ENCODE peak calls at places on chromosomes 5 and 9, in four cellular contexts. K, C, J and F are unnamed samples.

GRCh38 chr5:122121782-122122465 is 7.4 kb upstream of the ZNF474 start:
- DNase-seq in C (no peak), J (no peak), K (no peak), F (peak; percentile 50)

GRCh38 chr5:176886336-176887251 is 12.6 kb downstream of the HK3 start:
- DNase-seq in J (no peak), C (no peak), K (peak; percentile 2), F (no peak)

GRCh38 chr9:96241391-96241809 is 60.6 kb downstream of the HSD17B3 start:
- DNase-seq in C (no peak), K (no peak), J (no peak), F (no peak)

GRCh38 chr9:2583308-2584013 is 38.1 kb upstream of the VLDLR start:
- DNase-seq in K (no peak), J (no peak), C (no peak), F (no peak)

GRCh38 chr5:26757941-26758340 is 280.4 kb downstream of the CDH9 start:
- DNase-seq in K (no peak), J (no peak), C (no peak), F (peak; percentile 6)

GRCh38 chr5:102531506-102531905 is 32.7 kb upstream of the SLCO6A1 start:
- DNase-seq in C (peak; percentile 66), J (no peak), K (no peak), F (no peak)

GRCh38 chr5:133482033-133482432 is 130.3 kb downstream of the FSTL4 start:
- DNase-seq in K (no peak), J (no peak), C (no peak), F (no peak)

GRCh38 chr5:55578771-55579170 is 44.0 kb upstream of the PLPP1 start:
- DNase-seq in C (no peak), K (no peak), J (no peak), F (no peak)

GRCh38 chr9:26744362-26744965 is 148.1 kb downstream of the CAAP1 start:
- DNase-seq in K (no peak), C (peak; percentile 71), J (no peak), F (no peak)

GRCh38 chr5:149435015-149435376 is 55.9 kb upstream of the IL17B start:
- DNase-seq in J (no peak), K (no peak), C (no peak), F (no peak)

GRCh38 chr9:21415492-21416267 is 6.8 kb downstream of the IFNA8 start:
- DNase-seq in J (no peak), C (peak; percentile 15), K (no peak), F (peak; percentile 78)

GRCh38 chr5:98106116-98107088 is 667.1 kb upstream of the RGMB start:
- DNase-seq in C (peak; percentile 27), K (no peak), J (no peak), F (no peak)

GRCh38 chr9:33737811-33738606 is 57.4 kb upstream of the PRSS3 start:
- DNase-seq in K (peak; percentile 55), C (peak; percentile 77), J (no peak), F (peak; percentile 22)

GRCh38 chr9:37936965-37937364 is 33.0 kb upstream of the SLC25A51 start:
- DNase-seq in K (no peak), J (no peak), C (peak; percentile 84), F (no peak)

GRCh38 chr9:89619019-89619418 is 14.2 kb downstream of the GADD45G start:
- DNase-seq in K (peak; percentile 26), C (no peak), J (no peak), F (no peak)

GRCh38 chr5:143200781-143201398 is 202.6 kb downstream of the NR3C1 start:
- DNase-seq in C (peak; percentile 77), K (no peak), J (no peak), F (peak; percentile 45)

GRCh38 chr5:150511641-150512367 is 3.9 kb downstream of the NDST1 start:
- DNase-seq in J (no peak), C (peak; percentile 42), K (peak; percentile 46), F (peak; percentile 30)

GRCh38 chr5:90504743-90505142 is 24.6 kb downstream of the LYSMD3 start:
- DNase-seq in K (no peak), C (no peak), J (no peak), F (no peak)

GRCh38 chr9:117796681-117797080 is 92.5 kb downstream of the TLR4 start:
- DNase-seq in C (peak; percentile 38), J (no peak), K (no peak), F (no peak)

GRCh38 chr9:133005221-133005760 is 25.5 kb upstream of the GTF3C5 start:
- DNase-seq in K (no peak), J (no peak), C (no peak), F (no peak)

GRCh38 chr9:99134893-99135341 is 30.0 kb downstream of the TGFBR1 start:
- DNase-seq in C (peak; percentile 77), K (no peak), J (no peak), F (no peak)

GRCh38 chr5:98570661-98571181 is 202.7 kb upstream of the RGMB start:
- DNase-seq in K (no peak), C (peak; percentile 12), J (no peak), F (no peak)